ENCODE peak calls at places on chromosomes 13 and 19, in nine cellular contexts. One of them, this sample, is unnamed.

GRCh38 chr13:102944821-102945220 is 99.0 kb downstream of the ERCC5 start:
- DNase-seq in right cardiac atrium: no peak
- DNase-seq in aorta: no peak
- DNase-seq in uterus: no peak
- DNase-seq in ascending aorta: no peak
- DNase-seq in GM23248: no peak
- DNase-seq in endodermal cell: no peak
- DNase-seq in gastrocnemius medialis: no peak
- DNase-seq in CD8-positive, alpha-beta memory T cell: no peak
- DNase-seq in this sample: no peak

GRCh38 chr19:5093297-5093858 is 124.5 kb downstream of the KDM4B start:
- DNase-seq in ascending aorta: no peak
- DNase-seq in right cardiac atrium: peak; percentile 87
- DNase-seq in uterus: no peak
- DNase-seq in endodermal cell: no peak
- DNase-seq in GM23248: no peak
- DNase-seq in CD8-positive, alpha-beta memory T cell: no peak
- DNase-seq in gastrocnemius medialis: no peak
- DNase-seq in aorta: no peak
- DNase-seq in this sample: no peak

GRCh38 chr13:67186985-67187569 is 43.1 kb downstream of the PCDH9 start:
- DNase-seq in right cardiac atrium: no peak
- DNase-seq in aorta: no peak
- DNase-seq in ascending aorta: no peak
- DNase-seq in uterus: no peak
- DNase-seq in GM23248: no peak
- DNase-seq in gastrocnemius medialis: no peak
- DNase-seq in endodermal cell: peak; percentile 50
- DNase-seq in CD8-positive, alpha-beta memory T cell: no peak
- DNase-seq in this sample: no peak

GRCh38 chr19:32566246-32566830 is 14.7 kb upstream of the PDCD5 start:
- DNase-seq in CD8-positive, alpha-beta memory T cell: no peak
- DNase-seq in GM23248: peak; percentile 50
- DNase-seq in right cardiac atrium: no peak
- DNase-seq in uterus: no peak
- DNase-seq in aorta: peak; percentile 50
- DNase-seq in gastrocnemius medialis: no peak
- DNase-seq in ascending aorta: no peak
- DNase-seq in endodermal cell: no peak
- DNase-seq in this sample: no peak

GRCh38 chr19:52148256-52148655 is 8.5 kb upstream of the ZNF616 start:
- DNase-seq in uterus: no peak
- DNase-seq in gastrocnemius medialis: no peak
- DNase-seq in GM23248: no peak
- DNase-seq in right cardiac atrium: no peak
- DNase-seq in ascending aorta: no peak
- DNase-seq in endodermal cell: no peak
- DNase-seq in CD8-positive, alpha-beta memory T cell: no peak
- DNase-seq in aorta: no peak
- DNase-seq in this sample: no peak

GRCh38 chr13:30796132-30796832 is 60.9 kb downstream of the ALOX5AP start:
- DNase-seq in CD8-positive, alpha-beta memory T cell: no peak
- DNase-seq in aorta: no peak
- DNase-seq in uterus: no peak
- DNase-seq in gastrocnemius medialis: no peak
- DNase-seq in endodermal cell: no peak
- DNase-seq in GM23248: peak; percentile 78
- DNase-seq in ascending aorta: no peak
- DNase-seq in right cardiac atrium: no peak
- DNase-seq in this sample: no peak

GRCh38 chr13:29908411-29908810 is 58.0 kb upstream of the UBL3 start:
- DNase-seq in right cardiac atrium: peak; percentile 61
- DNase-seq in GM23248: peak; percentile 96
- DNase-seq in ascending aorta: no peak
- DNase-seq in uterus: no peak
- DNase-seq in aorta: no peak
- DNase-seq in gastrocnemius medialis: peak; percentile 35
- DNase-seq in CD8-positive, alpha-beta memory T cell: no peak
- DNase-seq in endodermal cell: no peak
- DNase-seq in this sample: no peak

GRCh38 chr13:76017861-76018556 is 381.9 kb downstream of the LMO7 start:
- DNase-seq in GM23248: no peak
- DNase-seq in aorta: no peak
- DNase-seq in endodermal cell: no peak
- DNase-seq in CD8-positive, alpha-beta memory T cell: no peak
- DNase-seq in right cardiac atrium: no peak
- DNase-seq in uterus: no peak
- DNase-seq in ascending aorta: no peak
- DNase-seq in gastrocnemius medialis: no peak
- DNase-seq in this sample: no peak

GRCh38 chr19:677601-678380 is 1.6 kb downstream of the FSTL3 start:
- DNase-seq in aorta: no peak
- DNase-seq in CD8-positive, alpha-beta memory T cell: no peak
- DNase-seq in gastrocnemius medialis: no peak
- DNase-seq in ascending aorta: no peak
- DNase-seq in GM23248: peak; percentile 42
- DNase-seq in right cardiac atrium: peak; percentile 58
- DNase-seq in uterus: no peak
- DNase-seq in endodermal cell: peak; percentile 43
- DNase-seq in this sample: no peak

GRCh38 chr13:19056355-19056880 is 125.2 kb downstream of the TUBA3C start:
- DNase-seq in ascending aorta: no peak
- DNase-seq in GM23248: no peak
- DNase-seq in right cardiac atrium: no peak
- DNase-seq in CD8-positive, alpha-beta memory T cell: no peak
- DNase-seq in uterus: no peak
- DNase-seq in gastrocnemius medialis: no peak
- DNase-seq in endodermal cell: no peak
- DNase-seq in aorta: peak; percentile 59
- DNase-seq in this sample: no peak

GRCh38 chr19:51749979-51750378 is 1.7 kb downstream of the FPR1 start:
- DNase-seq in GM23248: peak; percentile 64
- DNase-seq in endodermal cell: no peak
- DNase-seq in gastrocnemius medialis: no peak
- DNase-seq in right cardiac atrium: no peak
- DNase-seq in ascending aorta: no peak
- DNase-seq in CD8-positive, alpha-beta memory T cell: no peak
- DNase-seq in aorta: no peak
- DNase-seq in uterus: no peak
- DNase-seq in this sample: no peak

DNA sequence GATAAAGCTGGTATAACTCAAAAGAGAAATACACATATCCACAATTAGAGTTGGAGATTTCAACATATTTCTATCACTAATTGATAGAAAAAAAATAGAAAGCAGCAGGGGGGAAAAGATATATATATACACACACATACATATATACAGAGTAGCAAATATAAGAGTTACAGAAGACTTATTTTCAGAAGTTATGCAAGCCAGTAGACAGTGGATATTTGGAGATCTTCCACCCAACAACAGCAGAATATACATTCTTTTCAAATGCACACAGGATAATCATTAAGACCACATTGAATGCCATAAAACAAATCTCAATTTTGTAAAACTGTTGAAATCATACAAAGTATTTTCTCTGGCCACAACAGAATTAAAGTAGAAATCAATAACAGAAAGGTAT is 192.8 kb downstream of the LACC1 start:
- DNase-seq in CD8-positive, alpha-beta memory T cell: no peak
- DNase-seq in GM23248: no peak
- DNase-seq in right cardiac atrium: no peak
- DNase-seq in ascending aorta: no peak
- DNase-seq in endodermal cell: no peak
- DNase-seq in uterus: no peak
- DNase-seq in aorta: no peak
- DNase-seq in gastrocnemius medialis: no peak
- DNase-seq in this sample: no peak
- H3K9me3 ChIP-seq in CD8-positive, alpha-beta memory T cell: no peaks in the 10 kb centered on the region
- H3K9me3 ChIP-seq in GM23248: no peaks in the 10 kb centered on the region
- H3K9me3 ChIP-seq in right cardiac atrium: no peaks in the 10 kb centered on the region
- H3K9me3 ChIP-seq in ascending aorta: no peaks in the 10 kb centered on the region
- H3K9me3 ChIP-seq in endodermal cell: peaks cover 15% of the 10 kb centered on the region
- H3K9me3 ChIP-seq in uterus: peaks cover 8% of the 10 kb centered on the region
- H3K9me3 ChIP-seq in aorta: no peaks in the 10 kb centered on the region
- H3K9me3 ChIP-seq in gastrocnemius medialis: no peaks in the 10 kb centered on the region
- H3K9me3 ChIP-seq in this sample: no peaks in the 10 kb centered on the region

GRCh38 chr13:43573361-43573740 is 213.4 kb downstream of the ENOX1 start:
- DNase-seq in ascending aorta: no peak
- DNase-seq in uterus: no peak
- DNase-seq in GM23248: no peak
- DNase-seq in gastrocnemius medialis: no peak
- DNase-seq in aorta: no peak
- DNase-seq in endodermal cell: no peak
- DNase-seq in CD8-positive, alpha-beta memory T cell: no peak
- DNase-seq in right cardiac atrium: no peak
- DNase-seq in this sample: no peak

GRCh38 chr13:43574601-43575000 is 212.2 kb downstream of the ENOX1 start:
- DNase-seq in right cardiac atrium: no peak
- DNase-seq in uterus: no peak
- DNase-seq in GM23248: no peak
- DNase-seq in gastrocnemius medialis: no peak
- DNase-seq in CD8-positive, alpha-beta memory T cell: no peak
- DNase-seq in endodermal cell: no peak
- DNase-seq in aorta: no peak
- DNase-seq in ascending aorta: no peak
- DNase-seq in this sample: no peak

GRCh38 chr13:43573787-43574562 is 212.8 kb downstream of the ENOX1 start:
- DNase-seq in GM23248: no peak
- DNase-seq in CD8-positive, alpha-beta memory T cell: no peak
- DNase-seq in ascending aorta: no peak
- DNase-seq in gastrocnemius medialis: no peak
- DNase-seq in endodermal cell: no peak
- DNase-seq in right cardiac atrium: no peak
- DNase-seq in uterus: no peak
- DNase-seq in aorta: no peak
- DNase-seq in this sample: no peak

GRCh38 chr13:43569688-43570087 is 217.1 kb downstream of the ENOX1 start:
- DNase-seq in gastrocnemius medialis: no peak
- DNase-seq in CD8-positive, alpha-beta memory T cell: no peak
- DNase-seq in right cardiac atrium: no peak
- DNase-seq in uterus: no peak
- DNase-seq in aorta: no peak
- DNase-seq in GM23248: peak; percentile 38
- DNase-seq in ascending aorta: no peak
- DNase-seq in endodermal cell: no peak
- DNase-seq in this sample: no peak

DNA sequence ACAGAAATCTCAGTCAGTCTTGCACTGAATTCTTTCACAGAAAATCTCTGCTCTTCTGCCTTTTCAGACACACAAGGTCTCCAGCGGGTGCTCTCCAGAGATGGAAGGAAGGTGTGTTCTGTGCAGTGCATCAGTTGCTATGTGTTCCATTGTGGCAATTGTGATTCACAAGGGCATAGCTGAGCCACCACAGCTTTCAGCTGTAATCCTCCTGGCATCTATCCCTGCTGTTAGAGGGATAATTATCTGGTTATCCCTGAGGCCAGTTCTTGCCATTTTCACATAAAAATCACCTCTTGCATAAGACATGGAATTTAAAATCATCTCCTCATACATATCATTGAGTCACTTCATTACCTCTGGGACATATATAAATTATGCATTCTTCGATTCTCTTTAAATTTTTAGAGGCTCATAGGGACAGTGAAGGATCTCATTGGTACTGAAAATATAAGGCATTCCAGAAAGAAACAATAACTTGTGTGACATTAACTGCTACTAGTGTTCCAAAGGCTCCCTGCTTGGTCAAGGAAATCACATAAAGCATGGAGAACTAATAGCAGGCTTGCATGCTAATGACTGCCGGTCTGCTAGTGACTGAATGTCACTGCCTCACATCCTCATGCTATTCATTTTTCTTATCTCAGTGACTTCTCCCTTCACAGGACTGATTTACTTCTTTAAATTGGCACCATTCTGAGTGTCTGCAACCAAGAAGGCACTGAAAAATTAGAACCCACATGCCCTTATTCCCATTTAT is 214.0 kb downstream of the ENOX1 start:
- DNase-seq in gastrocnemius medialis: no peak
- DNase-seq in ascending aorta: no peak
- DNase-seq in GM23248: peak; percentile 91
- DNase-seq in aorta: no peak
- DNase-seq in endodermal cell: no peak
- DNase-seq in right cardiac atrium: no peak
- DNase-seq in uterus: no peak
- DNase-seq in CD8-positive, alpha-beta memory T cell: no peak
- DNase-seq in this sample: no peak
- H3K27ac ChIP-seq in gastrocnemius medialis: no peak overlapping the region
- H3K27ac ChIP-seq in ascending aorta: no peak overlapping the region
- H3K27ac ChIP-seq in GM23248: peak overlapping the region; percentile 64
- H3K27ac ChIP-seq in aorta: no peak overlapping the region
- H3K27ac ChIP-seq in endodermal cell: peak overlapping the region; percentile 47
- H3K27ac ChIP-seq in right cardiac atrium: no peak overlapping the region
- H3K27ac ChIP-seq in uterus: no peak overlapping the region
- H3K27ac ChIP-seq in CD8-positive, alpha-beta memory T cell: no peak overlapping the region
- H3K27ac ChIP-seq in this sample: no peak overlapping the region

DNA sequence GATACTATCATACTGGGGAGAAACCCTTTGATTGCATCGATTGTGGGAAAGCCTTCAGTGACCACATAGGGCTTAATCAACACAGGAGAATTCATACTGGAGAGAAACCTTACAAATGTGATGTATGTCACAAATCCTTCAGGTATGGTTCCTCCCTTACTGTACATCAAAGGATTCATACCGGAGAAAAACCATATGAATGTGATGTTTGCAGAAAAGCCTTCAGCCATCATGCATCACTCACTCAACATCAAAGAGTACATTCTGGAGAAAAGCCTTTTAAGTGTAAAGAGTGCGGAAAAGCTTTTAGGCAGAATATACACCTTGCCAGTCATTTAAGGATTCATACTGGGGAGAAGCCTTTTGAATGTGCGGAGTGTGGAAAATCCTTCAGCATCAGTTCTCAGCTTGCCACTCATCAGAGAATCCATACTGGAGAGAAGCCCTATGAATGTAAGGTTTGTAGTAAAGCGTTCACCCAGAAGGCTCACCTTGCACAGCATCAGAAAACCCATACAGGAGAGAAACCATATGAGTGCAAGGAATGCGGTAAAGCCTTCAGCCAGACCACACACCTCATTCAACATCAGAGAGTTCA is 12.9 kb upstream of the ZNF470 start:
- DNase-seq in uterus: no peak
- DNase-seq in ascending aorta: no peak
- DNase-seq in aorta: no peak
- DNase-seq in CD8-positive, alpha-beta memory T cell: no peak
- DNase-seq in GM23248: peak; percentile 4
- DNase-seq in gastrocnemius medialis: no peak
- DNase-seq in endodermal cell: no peak
- DNase-seq in right cardiac atrium: no peak
- DNase-seq in this sample: no peak
- H3K9me3 ChIP-seq in uterus: peaks cover 98% of the 10 kb centered on the region
- H3K9me3 ChIP-seq in ascending aorta: peaks cover 89% of the 10 kb centered on the region
- H3K9me3 ChIP-seq in aorta: peaks cover 32% of the 10 kb centered on the region
- H3K9me3 ChIP-seq in CD8-positive, alpha-beta memory T cell: peaks cover 55% of the 10 kb centered on the region
- H3K9me3 ChIP-seq in GM23248: peaks cover 27% of the 10 kb centered on the region
- H3K9me3 ChIP-seq in gastrocnemius medialis: peaks cover 39% of the 10 kb centered on the region
- H3K9me3 ChIP-seq in endodermal cell: peaks cover 95% of the 10 kb centered on the region
- H3K9me3 ChIP-seq in right cardiac atrium: peaks cover 18% of the 10 kb centered on the region
- H3K9me3 ChIP-seq in this sample: peaks cover 54% of the 10 kb centered on the region

DNA sequence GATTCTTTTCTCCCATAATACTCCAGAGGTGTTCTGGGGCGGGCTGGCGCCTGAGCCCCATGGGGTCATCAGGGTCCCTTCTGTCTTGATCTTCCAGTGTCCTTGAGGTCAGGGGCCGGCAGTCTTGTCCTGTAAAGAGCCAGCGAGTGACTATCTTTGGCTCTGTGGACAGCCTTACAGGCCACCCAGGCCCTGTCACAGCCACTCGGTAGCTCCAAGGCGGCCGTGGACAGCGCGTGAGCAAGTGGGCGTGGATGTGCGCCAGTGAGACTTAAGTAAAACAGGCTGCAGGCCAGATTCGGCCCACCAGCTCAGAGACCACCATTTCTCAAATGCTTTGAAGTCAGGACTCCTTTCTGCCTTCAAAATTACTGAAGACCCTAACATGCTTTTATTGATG is 3.7 kb downstream of the ZNF444 start:
- DNase-seq in CD8-positive, alpha-beta memory T cell: no peak
- DNase-seq in aorta: no peak
- DNase-seq in uterus: no peak
- DNase-seq in endodermal cell: no peak
- DNase-seq in right cardiac atrium: no peak
- DNase-seq in gastrocnemius medialis: no peak
- DNase-seq in GM23248: no peak
- DNase-seq in ascending aorta: no peak
- DNase-seq in this sample: no peak
- H3K27ac ChIP-seq in CD8-positive, alpha-beta memory T cell: no peak overlapping the region
- H3K27ac ChIP-seq in aorta: no peak overlapping the region
- H3K27ac ChIP-seq in uterus: no peak overlapping the region
- H3K27ac ChIP-seq in endodermal cell: no peak overlapping the region
- H3K27ac ChIP-seq in right cardiac atrium: no peak overlapping the region
- H3K27ac ChIP-seq in gastrocnemius medialis: no peak overlapping the region
- H3K27ac ChIP-seq in GM23248: no peak overlapping the region
- H3K27ac ChIP-seq in ascending aorta: no peak overlapping the region
- H3K27ac ChIP-seq in this sample: no peak overlapping the region

This sample was measured in effector memory CD4-positive, alpha-beta T cell.